ENCODE peak calls at places on chromosomes 6 and 20, in nine cellular contexts. L is MM.1S; Q is CD8-positive, alpha-beta memory T cell; S is DND-41; R is IMR-90; V is Peyer's patch; B is breast epithelium; A is tibial artery; W is upper lobe of right lung. H is an unnamed sample. For H3K27me3, the result is how much of the 10 kb centered on the place peaks cover.

GRCh38 chr20:24465730-24466129 is 3.7 kb upstream of the SYNDIG1 start:
- DNase-seq in R (no peak), B (no peak), W (no peak), S (no peak), Q (no peak), V (no peak), L (no peak), A (peak), H (no peak)

GRCh38 chr20:33423141-33423834 is 20.3 kb downstream of the SNTA1 start:
- DNase-seq in R (peak), Q (no peak), A (peak), S (no peak), W (no peak), V (no peak), L (no peak), B (no peak), H (no peak)

GRCh38 chr6:30152910-30153309 is 8.1 kb downstream of the TRIM10 start:
- DNase-seq in Q (no peak), S (no peak), R (no peak), A (no peak), B (no peak), W (no peak), L (no peak), V (no peak), H (peak)

GRCh38 chr6:24931296-24931695 is 4.5 kb downstream of the RIPOR2 start:
- DNase-seq in L (no peak), Q (no peak), V (no peak), A (no peak), R (peak), W (no peak), S (no peak), B (no peak), H (no peak)

GRCh38 chr6:165849539-165850430 is 186.7 kb upstream of the PDE10A start:
- DNase-seq in L (no peak), V (no peak), R (no peak), S (peak), Q (no peak), W (no peak), A (no peak), B (no peak), H (no peak)

GRCh38 chr6:23280445-23280844 is 711.1 kb downstream of the HDGFL1 start:
- DNase-seq in V (no peak), A (no peak), S (no peak), R (no peak), W (no peak), L (no peak), Q (no peak), B (no peak), H (no peak)

GRCh38 chr6:149846321-149846720 is 17.8 kb downstream of the LRP11 start:
- DNase-seq in Q (no peak), L (no peak), W (peak), B (peak), R (peak), V (no peak), A (no peak), S (no peak), H (no peak)

GRCh38 chr6:70954750-70955149 is 2.1 kb downstream of the B3GAT2 start:
- DNase-seq in W (no peak), V (no peak), L (no peak), Q (no peak), A (no peak), S (no peak), B (no peak), R (no peak), H (no peak)

GRCh38 chr6:34527751-34528670 is 28.1 kb downstream of the SPDEF start:
- DNase-seq in B (no peak), L (no peak), A (no peak), R (no peak), W (no peak), S (no peak), V (no peak), Q (no peak), H (no peak)

GRCh38 chr6:148358196-148358785 is 15.7 kb downstream of the SASH1 start:
- DNase-seq in V (peak), Q (no peak), B (peak), L (no peak), S (no peak), A (peak), R (peak), W (no peak), H (no peak)

GRCh38 chr20:57633945-57634491 is 13.8 kb upstream of the ZBP1 start:
- DNase-seq in R (no peak), B (no peak), L (peak), V (no peak), W (no peak), Q (no peak), A (no peak), S (peak), H (no peak)

GRCh38 chr20:59576216-59576953 is 28.0 kb upstream of the PHACTR3 start:
- DNase-seq in W (no peak), Q (no peak), B (no peak), L (no peak), S (no peak), R (no peak), V (no peak), A (no peak), H (no peak)
- H3K27me3 ChIP-seq in W (under half), Q (under half), B (half or more), L (half or more), S (under half), R (under half), V (under half), A (half or more), H (under half)

DNA sequence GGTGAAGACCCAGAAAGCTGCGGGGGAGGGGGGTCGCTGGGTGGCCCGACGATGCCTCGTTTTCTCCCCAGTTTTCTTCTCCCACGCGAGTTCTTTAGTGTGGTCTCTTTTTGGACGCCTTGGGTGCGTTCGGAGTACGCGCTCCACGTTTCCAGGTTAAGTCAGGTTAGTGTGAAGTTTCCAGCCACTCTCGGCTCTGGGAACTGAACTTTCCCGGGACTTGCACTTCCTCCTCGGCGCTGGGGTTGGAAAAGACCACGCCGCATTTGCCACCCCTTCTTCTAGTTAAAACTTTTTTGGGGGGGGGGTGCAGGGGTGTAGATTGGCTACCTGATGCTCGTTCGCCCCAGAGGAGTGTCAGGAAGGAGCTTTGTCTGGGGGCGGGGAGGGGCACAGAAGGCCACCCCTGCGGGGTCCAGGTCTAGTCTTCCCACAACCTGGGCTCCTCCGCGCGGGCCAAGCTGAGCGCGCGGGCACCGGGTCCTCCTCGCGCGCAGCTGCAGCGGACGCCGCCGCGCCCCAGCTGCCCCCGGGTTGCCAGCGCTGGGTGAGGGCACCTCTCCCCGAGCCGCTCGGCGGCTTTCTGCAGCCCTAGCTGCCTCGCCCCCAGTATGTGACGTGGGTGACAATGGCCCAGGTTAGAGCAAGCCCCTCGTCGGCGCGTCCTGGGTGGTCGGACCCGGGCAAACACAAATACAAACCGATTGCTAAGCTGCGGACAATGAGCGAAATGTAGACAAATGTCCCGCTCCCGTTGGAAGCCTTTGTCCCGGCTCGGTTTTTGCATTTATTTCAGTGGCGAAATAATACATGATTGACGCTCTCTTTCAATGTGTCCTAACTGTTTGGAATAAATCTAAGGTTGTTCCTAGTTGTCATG is 1.7 kb upstream of the NKX2-2 start:
- DNase-seq in A (no peak), B (no peak), V (no peak), Q (no peak), R (no peak), L (no peak), W (no peak), S (no peak), H (peak)
- H3K27me3 ChIP-seq in A (half or more), B (half or more), V (half or more), Q (half or more), R (half or more), L (half or more), W (half or more), S (under half), H (under half)

DNA sequence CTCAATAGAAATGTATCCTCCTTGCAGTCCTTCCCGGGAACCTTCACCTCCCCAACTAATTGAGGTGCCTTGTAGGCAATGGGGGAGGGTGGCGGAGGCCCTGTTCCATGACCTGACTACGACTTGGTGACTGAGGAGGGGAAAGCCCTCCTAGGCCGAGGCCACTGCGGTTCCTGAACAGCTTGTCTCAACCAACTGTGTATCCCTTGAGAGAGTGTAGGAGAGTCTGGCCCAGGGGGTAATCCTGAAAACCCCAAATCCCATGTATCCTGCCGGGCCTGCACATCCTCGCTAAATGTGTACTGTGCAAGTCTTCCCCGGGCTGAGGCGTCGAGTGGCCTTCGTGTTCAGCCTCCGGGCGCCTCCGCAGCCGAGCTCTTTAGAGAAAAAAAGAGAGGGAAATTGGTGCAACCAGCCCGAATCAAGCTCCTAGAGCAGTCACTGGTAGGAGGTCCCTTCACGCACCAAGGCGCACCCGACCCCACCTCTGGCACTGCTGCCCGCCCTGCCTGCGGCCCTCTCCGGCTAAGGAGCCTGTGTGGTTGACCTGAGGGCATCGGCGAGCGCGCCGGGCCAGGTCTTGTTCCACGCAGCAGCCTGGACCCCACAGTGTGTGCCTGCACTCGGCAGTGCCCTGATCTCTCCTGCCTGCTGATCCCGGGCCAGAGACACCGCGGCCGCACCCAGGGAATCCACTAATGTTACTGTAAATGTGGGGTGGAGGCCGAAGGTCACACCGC is 7.3 kb downstream of the SIM1 start:
- DNase-seq in S (peak), L (no peak), V (no peak), Q (no peak), R (no peak), A (no peak), W (no peak), B (no peak), H (no peak)
- H3K27me3 ChIP-seq in S (under half), L (under half), V (under half), Q (half or more), R (half or more), A (half or more), W (half or more), B (half or more), H (half or more)

GRCh38 chr20:61795669-61796630 is 269.7 kb downstream of the TAF4 start:
- DNase-seq in Q (no peak), L (no peak), B (no peak), R (no peak), A (no peak), V (no peak), S (no peak), W (no peak), H (no peak)

GRCh38 chr20:61797200-61797599 is 268.5 kb downstream of the TAF4 start:
- DNase-seq in V (no peak), L (no peak), S (peak), A (no peak), W (no peak), B (no peak), Q (no peak), R (no peak), H (no peak)

GRCh38 chr20:61797971-61798411 is 267.7 kb downstream of the TAF4 start:
- DNase-seq in V (no peak), A (no peak), R (no peak), L (no peak), W (no peak), B (no peak), Q (no peak), S (no peak), H (no peak)

GRCh38 chr20:61798632-61799031 is 267.0 kb downstream of the TAF4 start:
- DNase-seq in L (no peak), V (no peak), S (no peak), R (no peak), B (no peak), A (no peak), W (no peak), Q (no peak), H (no peak)

DNA sequence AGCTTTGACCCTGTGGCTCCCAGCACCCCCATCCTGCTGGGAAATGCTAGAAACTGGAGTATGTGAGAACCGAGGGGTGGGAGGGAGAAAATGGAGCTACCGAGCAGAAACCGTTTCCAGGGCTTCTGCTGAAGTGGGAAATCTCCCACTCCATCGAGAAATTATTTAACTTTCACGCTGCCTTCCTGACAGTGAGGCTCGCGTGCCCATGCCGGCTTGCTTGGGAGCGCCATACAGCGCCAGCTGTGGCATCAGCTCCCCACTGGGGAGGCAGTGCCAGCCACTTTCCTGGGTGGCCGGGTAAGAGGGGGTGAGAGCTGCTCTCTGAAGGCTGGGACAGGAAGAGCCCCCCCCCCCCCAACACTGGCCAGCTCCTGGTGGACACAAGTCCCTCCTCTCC is 268.9 kb downstream of the TAF4 start:
- DNase-seq in Q (no peak), L (no peak), A (no peak), W (no peak), R (no peak), V (no peak), S (no peak), B (no peak), H (no peak)
- H3K27me3 ChIP-seq in Q (under half), L (half or more), A (half or more), W (under half), R (under half), V (under half), S (under half), B (under half), H (under half)

GRCh38 chr20:62971211-62971949 is 18.9 kb downstream of the SLC17A9 start:
- DNase-seq in V (no peak), A (no peak), S (no peak), W (no peak), R (no peak), L (no peak), Q (no peak), B (no peak), H (no peak)
- H3K27me3 ChIP-seq in V (under half), A (half or more), S (under half), W (half or more), R (half or more), L (half or more), Q (under half), B (under half), H (under half)